ENCODE peak calls at places on chromosomes 12 and 14, in five cellular contexts. E, F, P, G and M are unnamed samples.

GRCh38 chr12:95385646-95386045 is 88.3 kb upstream of the METAP2 start:
- DNase-seq in E (no peak), F (no peak), P (peak), G (no peak), M (no peak)

GRCh38 chr12:89179983-89180382 is 172.3 kb downstream of the DUSP6 start:
- DNase-seq in E (peak), F (no peak), P (peak), G (peak), M (peak)

GRCh38 chr14:50045837-50046236 is 70.5 kb downstream of the VCPKMT start:
- DNase-seq in E (no peak), F (no peak), P (no peak), G (no peak), M (no peak)

GRCh38 chr12:122097641-122098364 is 19.2 kb downstream of the MLXIP start:
- DNase-seq in E (peak), F (no peak), P (peak), G (no peak), M (peak)

GRCh38 chr12:79294590-79294989 is 396.2 kb downstream of the PAWR start:
- DNase-seq in E (no peak), F (no peak), P (no peak), G (no peak), M (no peak)

GRCh38 chr14:77041837-77042557 is 13.5 kb upstream of the IRF2BPL start:
- DNase-seq in E (peak), F (no peak), P (peak), G (peak), M (peak)

GRCh38 chr12:131773582-131774221 is 54.5 kb upstream of the MMP17 start:
- DNase-seq in E (peak), F (peak), P (no peak), G (no peak), M (no peak)

GRCh38 chr14:99568567-99569560 is 35.1 kb downstream of the CCDC85C start:
- DNase-seq in E (peak), F (no peak), P (peak), G (no peak), M (peak)

GRCh38 chr14:103698380-103699260 is 16.6 kb downstream of the XRCC3 start:
- DNase-seq in E (no peak), F (no peak), P (no peak), G (no peak), M (peak)

GRCh38 chr12:48071808-48072207 is 34.1 kb downstream of the SENP1 start:
- DNase-seq in E (no peak), F (no peak), P (no peak), G (no peak), M (no peak)

GRCh38 chr12:109779382-109779781 is 53.8 kb downstream of the TRPV4 start:
- DNase-seq in E (peak), F (no peak), P (no peak), G (no peak), M (no peak)

GRCh38 chr12:1880876-1881275 is 37.6 kb downstream of the CACNA2D4 start:
- DNase-seq in E (no peak), F (no peak), P (no peak), G (no peak), M (no peak)

GRCh38 chr12:68675098-68675842 is 11.5 kb upstream of the NUP107 start:
- DNase-seq in E (peak), F (no peak), P (no peak), G (no peak), M (no peak)

GRCh38 chr12:58269476-58269875 is 328.1 kb downstream of the ATP23 start:
- DNase-seq in E (no peak), F (no peak), P (no peak), G (no peak), M (no peak)

GRCh38 chr14:102967506-102967795 is 45.0 kb downstream of the AMN start:
- DNase-seq in E (no peak), F (no peak), P (no peak), G (no peak), M (no peak)

GRCh38 chr12:13587721-13588389 is 391.3 kb downstream of the EMP1 start:
- DNase-seq in E (no peak), F (no peak), P (no peak), G (no peak), M (no peak)

GRCh38 chr14:104446611-104447010 is 133.0 kb upstream of the C14orf180 start:
- DNase-seq in E (no peak), F (no peak), P (no peak), G (no peak), M (no peak)

GRCh38 chr12:19183121-19183838 is 53.7 kb downstream of the PLEKHA5 start:
- DNase-seq in E (peak), F (no peak), P (peak), G (no peak), M (no peak)

GRCh38 chr12:65432606-65433005 is 154.1 kb downstream of the MSRB3 start:
- DNase-seq in E (no peak), F (no peak), P (no peak), G (no peak), M (no peak)

GRCh38 chr14:21626491-21627230 is 8.1 kb downstream of the OR10G2 start:
- DNase-seq in E (no peak), F (no peak), P (peak), G (peak), M (no peak)

GRCh38 chr12:121957831-121958515 is 39.6 kb downstream of the CFAP251 start:
- DNase-seq in E (no peak), F (no peak), P (no peak), G (no peak), M (no peak)

GRCh38 chr12:20625531-20625930 is 69.6 kb upstream of the SLCO1C1 start:
- DNase-seq in E (no peak), F (no peak), P (no peak), G (no peak), M (no peak)